ENCODE peak calls at places on chromosomes 6 and 20, in ten cellular contexts. D, P, T, M, H, C, B, X, O and E are unnamed samples.

GRCh38 chr6:52543729-52544324 is 33.0 kb downstream of the TRAM2 start:
- DNase-seq in D (peak; percentile 77), P (peak; percentile 67), T (no peak), M (no peak), H (no peak), C (no peak), B (no peak), X (no peak), O (no peak), E (no peak)

GRCh38 chr20:208937-209566 is 18.0 kb upstream of the DEFB129 start:
- DNase-seq in D (peak; percentile 67), P (peak; percentile 81), T (peak; percentile 6), M (no peak), H (no peak), C (peak; percentile 33), B (no peak), X (no peak), O (no peak), E (no peak)

GRCh38 chr20:19021406-19022117 is 190.9 kb upstream of the SLC24A3 start:
- DNase-seq in D (no peak), P (no peak), T (no peak), M (no peak), H (no peak), C (no peak), B (no peak), X (no peak), O (no peak), E (no peak)

GRCh38 chr20:38997622-38998021 is 35.5 kb downstream of the DHX35 start:
- DNase-seq in D (peak; percentile 64), P (no peak), T (no peak), M (no peak), H (no peak), C (no peak), B (no peak), X (no peak), O (no peak), E (peak; percentile 54)

GRCh38 chr6:166005401-166005845 is 162.2 kb downstream of the TBXT start:
- DNase-seq in D (peak; percentile 74), P (peak; percentile 41), T (no peak), M (no peak), H (no peak), C (no peak), B (no peak), X (no peak), O (no peak), E (no peak)

GRCh38 chr6:151376440-151376839 is 14.9 kb downstream of the ZBTB2 start:
- DNase-seq in D (no peak), P (no peak), T (no peak), M (no peak), H (no peak), C (no peak), B (no peak), X (no peak), O (no peak), E (no peak)

GRCh38 chr6:31794294-31794865 is 1.2 kb downstream of the VARS1 start:
- DNase-seq in D (peak; percentile 44), P (peak; percentile 62), T (no peak), M (no peak), H (no peak), C (no peak), B (no peak), X (no peak), O (no peak), E (no peak)

GRCh38 chr6:151067684-151068596 is 171.8 kb upstream of the AKAP12 start:
- DNase-seq in D (peak; percentile 99), P (peak; percentile 94), T (no peak), M (no peak), H (no peak), C (peak; percentile 95), B (no peak), X (no peak), O (no peak), E (no peak)

GRCh38 chr6:189676-190075 is 102.6 kb upstream of the DUSP22 start:
- DNase-seq in D (no peak), P (no peak), T (no peak), M (no peak), H (no peak), C (no peak), B (no peak), X (no peak), O (no peak), E (no peak)

GRCh38 chr6:448296-449056 is 56.9 kb downstream of the IRF4 start:
- DNase-seq in D (no peak), P (no peak), T (no peak), M (no peak), H (no peak), C (no peak), B (no peak), X (no peak), O (no peak), E (no peak)

GRCh38 chr6:89555751-89556150 is 82.8 kb downstream of the LYRM2 start:
- DNase-seq in D (no peak), P (no peak), T (no peak), M (no peak), H (no peak), C (no peak), B (no peak), X (no peak), O (no peak), E (no peak)

GRCh38 chr6:111985202-111985731 is 68.6 kb upstream of the CCN6 start:
- DNase-seq in D (peak; percentile 99), P (peak; percentile 94), T (no peak), M (no peak), H (no peak), C (peak; percentile 89), B (no peak), X (no peak), O (no peak), E (peak; percentile 38)

GRCh38 chr6:100704941-100705340 is 176.2 kb downstream of the ASCC3 start:
- DNase-seq in D (no peak), P (no peak), T (no peak), M (no peak), H (no peak), C (no peak), B (no peak), X (no peak), O (no peak), E (no peak)

GRCh38 chr6:135428078-135428477 is 69.5 kb downstream of the AHI1 start:
- DNase-seq in D (no peak), P (no peak), T (no peak), M (no peak), H (no peak), C (no peak), B (no peak), X (no peak), O (no peak), E (no peak)

GRCh38 chr6:126480268-126480667 is 140.4 kb downstream of the CENPW start:
- DNase-seq in D (no peak), P (no peak), T (no peak), M (no peak), H (no peak), C (no peak), B (no peak), X (no peak), O (no peak), E (no peak)

GRCh38 chr6:16533721-16534136 is 227.5 kb downstream of the ATXN1 start:
- DNase-seq in D (peak; percentile 57), P (no peak), T (no peak), M (no peak), H (no peak), C (no peak), B (no peak), X (no peak), O (no peak), E (no peak)

GRCh38 chr6:75643173-75643572 is 41.5 kb downstream of the SENP6 start:
- DNase-seq in D (peak; percentile 7), P (peak; percentile 10), T (no peak), M (no peak), H (no peak), C (no peak), B (no peak), X (no peak), O (no peak), E (no peak)

GRCh38 chr6:156778615-156779205 is 1.5 kb downstream of the ARID1B start:
- DNase-seq in D (peak; percentile 56), P (peak; percentile 74), T (peak; percentile 48), M (peak; percentile 16), H (peak; percentile 26), C (no peak), B (peak; percentile 82), X (peak; percentile 53), O (no peak), E (peak; percentile 59)